ENCODE peak calls at places on chromosome 16, in eight cellular contexts. O is foreskin fibroblast, M is prostate gland, D is tibial artery, Z is Peyer's patch, N is IMR-90, W is GM23338, U is K562. B is an unnamed sample.

GRCh38 chr16:14606102-14606501 is 24.0 kb downstream of the PARN start:
- DNase-seq in O (no peak), M (no peak), D (no peak), Z (peak), N (no peak), W (no peak), U (no peak), B (no peak)

GRCh38 chr16:31476305-31477219 is 4.6 kb downstream of the TGFB1I1 start:
- DNase-seq in O (no peak), M (peak), D (peak), Z (peak), N (no peak), W (peak), U (peak), B (no peak)

GRCh38 chr16:14462811-14463210 is 167.2 kb downstream of the PARN start:
- DNase-seq in O (peak), M (no peak), D (no peak), Z (no peak), N (peak), W (no peak), U (no peak), B (peak)

GRCh38 chr16:86181526-86181925 is 282.6 kb downstream of the IRF8 start:
- DNase-seq in O (no peak), M (no peak), D (no peak), Z (no peak), N (no peak), W (no peak), U (peak), B (no peak)

GRCh38 chr16:11320170-11320569 is 25.1 kb upstream of the RMI2 start:
- DNase-seq in O (no peak), M (no peak), D (no peak), Z (no peak), N (no peak), W (no peak), U (no peak), B (no peak)

GRCh38 chr16:83900611-83901010 is 1.7 kb downstream of the MLYCD start:
- DNase-seq in O (no peak), M (no peak), D (no peak), Z (no peak), N (no peak), W (no peak), U (no peak), B (no peak)

GRCh38 chr16:1887711-1888354 is 15.9 kb upstream of the MEIOB start:
- DNase-seq in O (no peak), M (no peak), D (no peak), Z (no peak), N (no peak), W (no peak), U (no peak), B (no peak)

GRCh38 chr16:85309656-85310587 is 197.7 kb upstream of the CIBAR2 start:
- DNase-seq in O (no peak), M (no peak), D (peak), Z (peak), N (no peak), W (peak), U (peak), B (no peak)

GRCh38 chr16:57373117-57373947 is 1.0 kb downstream of the CX3CL1 start:
- DNase-seq in O (no peak), M (no peak), D (no peak), Z (no peak), N (no peak), W (no peak), U (no peak), B (no peak)

GRCh38 chr16:1308977-1309885 is at the start of gene UBE2I:
- DNase-seq in O (peak), M (peak), D (peak), Z (peak), N (peak), W (peak), U (peak), B (peak)

GRCh38 chr16:76900285-76901263 is 290.4 kb upstream of the MON1B start:
- DNase-seq in O (no peak), M (no peak), D (no peak), Z (no peak), N (no peak), W (no peak), U (no peak), B (no peak)

GRCh38 chr16:31471875-31472558 is at the start of gene TGFB1I1:
- DNase-seq in O (peak), M (no peak), D (peak), Z (no peak), N (peak), W (peak), U (no peak), B (peak)

GRCh38 chr16:49356728-49357488 is 16.7 kb upstream of the C16orf78 start:
- DNase-seq in O (no peak), M (no peak), D (no peak), Z (no peak), N (no peak), W (no peak), U (no peak), B (no peak)

GRCh38 chr16:30659507-30660423 is 1.5 kb downstream of the FBRS start:
- DNase-seq in O (peak), M (peak), D (no peak), Z (peak), N (no peak), W (peak), U (no peak), B (no peak)

GRCh38 chr16:84898447-84898846 is 78.7 kb downstream of the CRISPLD2 start:
- DNase-seq in O (peak), M (no peak), D (no peak), Z (no peak), N (peak), W (no peak), U (no peak), B (peak)

DNA sequence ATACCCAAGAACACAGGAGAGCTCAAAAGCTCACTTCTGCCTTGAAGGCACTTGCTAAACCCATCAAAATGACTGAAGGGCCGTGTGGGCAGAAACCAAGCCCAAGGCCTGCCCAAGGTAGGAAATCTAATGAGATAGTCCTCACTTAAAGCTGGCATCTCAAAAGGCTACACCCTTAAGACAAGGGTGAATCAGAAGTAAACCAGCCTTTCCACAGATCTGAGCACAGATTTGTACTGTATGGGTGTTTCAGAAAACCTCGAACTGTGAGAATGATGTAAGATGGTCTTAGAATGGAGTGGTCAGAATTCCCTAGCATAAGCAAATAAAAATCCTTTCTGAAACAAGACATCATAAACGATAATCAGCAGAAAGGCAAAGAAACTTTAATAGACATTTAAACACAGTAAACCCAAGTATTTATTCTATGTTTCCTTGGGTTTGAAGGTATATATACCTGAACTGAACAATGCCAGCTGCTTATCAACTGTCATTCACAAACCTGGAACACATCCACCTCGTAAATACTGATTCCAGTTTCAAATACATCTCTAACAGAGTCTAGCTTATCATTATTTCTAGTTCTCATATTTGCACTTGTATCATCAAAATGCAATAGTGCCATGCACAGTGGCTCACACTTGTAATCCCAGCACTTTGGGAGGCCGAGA is 37.8 kb downstream of the GLG1 start:
- DNase-seq in O (peak), M (no peak), D (no peak), Z (no peak), N (peak), W (no peak), U (no peak), B (peak)
- H3K4me3 ChIP-seq in O (no peak), M (no peak), D (no peak), Z (no peak), N (no peak), W (no peak), U (no peak), B (no peak)

GRCh38 chr16:79402356-79402755 is 198.2 kb downstream of the MAF start:
- DNase-seq in O (no peak), M (no peak), D (no peak), Z (no peak), N (no peak), W (no peak), U (peak), B (no peak)

GRCh38 chr16:79400462-79401149 is 199.9 kb downstream of the MAF start:
- DNase-seq in O (no peak), M (no peak), D (no peak), Z (no peak), N (no peak), W (no peak), U (peak), B (no peak)

GRCh38 chr16:79401157-79401556 is 199.4 kb downstream of the MAF start:
- DNase-seq in O (no peak), M (no peak), D (no peak), Z (no peak), N (no peak), W (no peak), U (no peak), B (no peak)

GRCh38 chr16:79402920-79403319 is 197.6 kb downstream of the MAF start:
- DNase-seq in O (no peak), M (no peak), D (no peak), Z (no peak), N (no peak), W (no peak), U (no peak), B (no peak)

DNA sequence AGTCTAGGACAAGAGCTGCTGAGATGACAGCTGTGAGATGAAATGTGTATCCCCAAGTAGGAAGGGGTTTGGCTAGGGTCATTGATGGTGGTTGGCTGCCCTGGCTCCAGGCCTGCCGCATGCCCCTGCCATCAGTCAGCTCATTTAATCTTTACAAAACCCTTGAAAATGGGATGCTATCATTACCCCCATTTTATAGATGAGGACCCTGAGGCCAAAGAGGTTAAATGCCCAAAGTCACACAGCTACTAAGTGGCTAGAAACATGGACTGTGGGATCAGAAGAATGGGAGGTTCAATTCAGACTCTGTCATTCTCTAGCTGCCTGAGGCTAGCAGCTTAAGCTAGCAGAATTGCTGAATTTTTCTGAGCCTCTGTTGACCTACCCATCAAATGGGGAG is 198.8 kb downstream of the MAF start:
- DNase-seq in O (no peak), M (no peak), D (no peak), Z (no peak), N (no peak), W (no peak), U (no peak), B (no peak)
- TF ChIP-seq CTCF in O (no peak), M (no peak), D (no peak), Z (no peak), N (no peak), W (no peak), U (no peak), B (no peak)

GRCh38 chr16:73060216-73060615 is 12.3 kb upstream of the ZFHX3 start:
- DNase-seq in O (no peak), M (no peak), D (peak), Z (no peak), N (no peak), W (peak), U (no peak), B (no peak)
- H3K4me3 ChIP-seq in O (peak), M (no peak), D (peak), Z (no peak), N (peak), W (peak), U (no peak), B (no peak)

GRCh38 chr16:13435873-13436474 is 484.0 kb upstream of the ERCC4 start:
- DNase-seq in O (no peak), M (no peak), D (no peak), Z (no peak), N (no peak), W (peak), U (peak), B (peak)
- TF ChIP-seq CTCF in O (no peak), M (no peak), D (no peak), Z (no peak), N (no peak), W (peak), U (peak), B (no peak)

GRCh38 chr16:79601978-79602609 is 1.6 kb upstream of the MAF start:
- DNase-seq in O (peak), M (peak), D (peak), Z (peak), N (peak), W (peak), U (peak), B (peak)

GRCh38 chr16:79599837-79600635 is 501 bp downstream of the MAF start:
- DNase-seq in O (peak), M (peak), D (peak), Z (peak), N (no peak), W (peak), U (no peak), B (no peak)

GRCh38 chr16:79601092-79601977 is 798 bp upstream of the MAF start:
- DNase-seq in O (peak), M (peak), D (peak), Z (no peak), N (no peak), W (peak), U (no peak), B (no peak)

GRCh38 chr16:79600636-79601091 is at the start of gene MAF:
- DNase-seq in O (peak), M (peak), D (peak), Z (peak), N (peak), W (peak), U (peak), B (peak)

GRCh38 chr16:79602615-79603014 is 2.1 kb upstream of the MAF start:
- DNase-seq in O (no peak), M (no peak), D (no peak), Z (no peak), N (no peak), W (no peak), U (no peak), B (no peak)
- H3K4me3 ChIP-seq in O (peak), M (no peak), D (peak), Z (no peak), N (no peak), W (no peak), U (no peak), B (no peak)

GRCh38 chr16:17556276-17557052 is 85.7 kb upstream of the XYLT1 start:
- DNase-seq in O (peak), M (no peak), D (no peak), Z (no peak), N (peak), W (peak), U (peak), B (peak)
- TF ChIP-seq CTCF in O (peak), M (peak), D (no peak), Z (peak), N (peak), W (peak), U (peak), B (peak)

GRCh38 chr16:56198755-56199114 is 7.4 kb downstream of the GNAO1 start:
- DNase-seq in O (no peak), M (no peak), D (no peak), Z (no peak), N (no peak), W (no peak), U (no peak), B (no peak)
- H3K4me3 ChIP-seq in O (no peak), M (no peak), D (no peak), Z (no peak), N (no peak), W (no peak), U (no peak), B (no peak)